ENCODE peak calls at places on chromosome 14, in five cellular contexts. One of them, this sample, is unnamed.

GRCh38 chr14:30272848-30273563 is 286.0 kb upstream of the G2E3 start:
- DNase-seq in GM23248: no peak
- DNase-seq in HuH-7: no peak
- DNase-seq in iris pigment epithelial cell: no peak
- DNase-seq in sigmoid colon: no peak
- DNase-seq in this sample: no peak

GRCh38 chr14:99055816-99056215 is 216.2 kb downstream of the BCL11B start:
- DNase-seq in GM23248: no peak
- DNase-seq in HuH-7: no peak
- DNase-seq in iris pigment epithelial cell: no peak
- DNase-seq in sigmoid colon: no peak
- DNase-seq in this sample: no peak

GRCh38 chr14:22448035-22448904 is 140.8 kb downstream of the DAD1 start:
- DNase-seq in GM23248: no peak
- DNase-seq in HuH-7: no peak
- DNase-seq in iris pigment epithelial cell: peak; percentile 28
- DNase-seq in sigmoid colon: no peak
- DNase-seq in this sample: no peak

GRCh38 chr14:61461808-61462275 is 140.5 kb downstream of the PRKCH start:
- DNase-seq in GM23248: peak; percentile 79
- DNase-seq in HuH-7: peak; percentile 66
- DNase-seq in iris pigment epithelial cell: peak; percentile 82
- DNase-seq in sigmoid colon: no peak
- DNase-seq in this sample: peak; percentile 79

GRCh38 chr14:80231732-80232131 is 20.4 kb upstream of the DIO2 start:
- DNase-seq in GM23248: no peak
- DNase-seq in HuH-7: no peak
- DNase-seq in iris pigment epithelial cell: no peak
- DNase-seq in sigmoid colon: no peak
- DNase-seq in this sample: no peak

GRCh38 chr14:104650057-104650980 is 39.1 kb upstream of the INF2 start:
- DNase-seq in GM23248: peak; percentile 63
- DNase-seq in HuH-7: peak; percentile 94
- DNase-seq in iris pigment epithelial cell: peak; percentile 20
- DNase-seq in sigmoid colon: peak; percentile 81
- DNase-seq in this sample: peak; percentile 60

GRCh38 chr14:100679707-100680438 is 46.8 kb upstream of the DLK1 start:
- DNase-seq in GM23248: peak; percentile 78
- DNase-seq in HuH-7: no peak
- DNase-seq in iris pigment epithelial cell: peak; percentile 92
- DNase-seq in sigmoid colon: peak; percentile 86
- DNase-seq in this sample: peak; percentile 91

GRCh38 chr14:56224691-56225681 is 106.8 kb downstream of the PELI2 start:
- DNase-seq in GM23248: no peak
- DNase-seq in HuH-7: peak; percentile 56
- DNase-seq in iris pigment epithelial cell: no peak
- DNase-seq in sigmoid colon: no peak
- DNase-seq in this sample: no peak

GRCh38 chr14:77638738-77639137 is 22.3 kb upstream of the SPTLC2 start:
- DNase-seq in GM23248: peak; percentile 96
- DNase-seq in HuH-7: no peak
- DNase-seq in iris pigment epithelial cell: peak; percentile 85
- DNase-seq in sigmoid colon: no peak
- DNase-seq in this sample: peak; percentile 97

GRCh38 chr14:22252591-22253178 is 336.3 kb downstream of the DAD1 start:
- DNase-seq in GM23248: peak; percentile 1
- DNase-seq in HuH-7: no peak
- DNase-seq in iris pigment epithelial cell: no peak
- DNase-seq in sigmoid colon: no peak
- DNase-seq in this sample: no peak

GRCh38 chr14:105562713-105563346 is 36.4 kb downstream of the TMEM121 start:
- DNase-seq in GM23248: no peak
- DNase-seq in HuH-7: no peak
- DNase-seq in iris pigment epithelial cell: no peak
- DNase-seq in sigmoid colon: peak; percentile 25
- DNase-seq in this sample: no peak

GRCh38 chr14:89340200-89340667 is 76.8 kb downstream of the FOXN3 start:
- DNase-seq in GM23248: peak; percentile 59
- DNase-seq in HuH-7: no peak
- DNase-seq in iris pigment epithelial cell: peak; percentile 85
- DNase-seq in sigmoid colon: no peak
- DNase-seq in this sample: no peak

GRCh38 chr14:50774542-50775267 is 56.3 kb downstream of the NIN start:
- DNase-seq in GM23248: peak; percentile 67
- DNase-seq in HuH-7: no peak
- DNase-seq in iris pigment epithelial cell: peak; percentile 75
- DNase-seq in sigmoid colon: no peak
- DNase-seq in this sample: no peak

GRCh38 chr14:102917469-102918211 is 4.8 kb upstream of the AMN start:
- DNase-seq in GM23248: peak; percentile 62
- DNase-seq in HuH-7: peak; percentile 90
- DNase-seq in iris pigment epithelial cell: peak; percentile 26
- DNase-seq in sigmoid colon: no peak
- DNase-seq in this sample: peak; percentile 49

GRCh38 chr14:71721791-71722190 is 210.4 kb upstream of the RGS6 start:
- DNase-seq in GM23248: no peak
- DNase-seq in HuH-7: no peak
- DNase-seq in iris pigment epithelial cell: no peak
- DNase-seq in sigmoid colon: no peak
- DNase-seq in this sample: no peak

GRCh38 chr14:104112609-104113571 is 25.5 kb upstream of the KIF26A start:
- DNase-seq in GM23248: no peak
- DNase-seq in HuH-7: no peak
- DNase-seq in iris pigment epithelial cell: no peak
- DNase-seq in sigmoid colon: no peak
- DNase-seq in this sample: no peak

GRCh38 chr14:105248368-105249174 is at the start of gene BTBD6:
- DNase-seq in GM23248: peak; percentile 97
- DNase-seq in HuH-7: peak; percentile 90
- DNase-seq in iris pigment epithelial cell: peak; percentile 88
- DNase-seq in sigmoid colon: peak; percentile 93
- DNase-seq in this sample: peak; percentile 85

GRCh38 chr14:88477513-88478250 is 77.1 kb downstream of the PTPN21 start:
- DNase-seq in GM23248: peak; percentile 36
- DNase-seq in HuH-7: no peak
- DNase-seq in iris pigment epithelial cell: peak; percentile 56
- DNase-seq in sigmoid colon: no peak
- DNase-seq in this sample: no peak

GRCh38 chr14:99728981-99729451 is 44.9 kb downstream of the CYP46A1 start:
- DNase-seq in GM23248: no peak
- DNase-seq in HuH-7: no peak
- DNase-seq in iris pigment epithelial cell: no peak
- DNase-seq in sigmoid colon: peak; percentile 37
- DNase-seq in this sample: no peak

GRCh38 chr14:29755311-29756052 is 172.2 kb downstream of the PRKD1 start:
- DNase-seq in GM23248: no peak
- DNase-seq in HuH-7: no peak
- DNase-seq in iris pigment epithelial cell: no peak
- DNase-seq in sigmoid colon: no peak
- DNase-seq in this sample: no peak

GRCh38 chr14:31154956-31155355 is 52.6 kb downstream of the HECTD1 start:
- DNase-seq in GM23248: peak; percentile 63
- DNase-seq in HuH-7: no peak
- DNase-seq in iris pigment epithelial cell: peak; percentile 63
- DNase-seq in sigmoid colon: no peak
- DNase-seq in this sample: peak; percentile 8

GRCh38 chr14:98984719-98985041 is 287.3 kb downstream of the BCL11B start:
- DNase-seq in GM23248: no peak
- DNase-seq in HuH-7: no peak
- DNase-seq in iris pigment epithelial cell: no peak
- DNase-seq in sigmoid colon: no peak
- DNase-seq in this sample: no peak

GRCh38 chr14:68439741-68440140 is 353.1 kb downstream of the ZFP36L1 start:
- DNase-seq in GM23248: no peak
- DNase-seq in HuH-7: no peak
- DNase-seq in iris pigment epithelial cell: no peak
- DNase-seq in sigmoid colon: no peak
- DNase-seq in this sample: no peak

GRCh38 chr14:95156153-95156764 is 1.1 kb downstream of the DICER1 start:
- DNase-seq in GM23248: peak; percentile 59
- DNase-seq in HuH-7: no peak
- DNase-seq in iris pigment epithelial cell: peak; percentile 33
- DNase-seq in sigmoid colon: no peak
- DNase-seq in this sample: peak; percentile 25

GRCh38 chr14:63544641-63545234 is 1.6 kb upstream of the PPP2R5E start:
- DNase-seq in GM23248: peak; percentile 64
- DNase-seq in HuH-7: peak; percentile 44
- DNase-seq in iris pigment epithelial cell: peak; percentile 46
- DNase-seq in sigmoid colon: no peak
- DNase-seq in this sample: peak; percentile 28

GRCh38 chr14:80388980-80389711 is 177.8 kb upstream of the DIO2 start:
- DNase-seq in GM23248: peak; percentile 89
- DNase-seq in HuH-7: no peak
- DNase-seq in iris pigment epithelial cell: peak; percentile 97
- DNase-seq in sigmoid colon: no peak
- DNase-seq in this sample: peak; percentile 95

This sample was measured in EL.